ENCODE peak calls at places on chromosomes 16 and 17, in four cellular contexts. One of them, this sample, is unnamed.

GRCh38 chr17:694239-694638 is 20.4 kb downstream of the VPS53 start:
- DNase-seq in nephron progenitor cell: no peak
- DNase-seq in stimulated activated CD8-positive, alpha-beta memory T cell treated with anti-CD3 and anti-CD28 coated beads, Interleukin-12 subunit alpha, Interleukin-12 subunit beta, amount 100 ng/mL, for 4 hours: no peak
- DNase-seq in ELF-1: no peak
- DNase-seq in this sample: no peak

GRCh38 chr17:51336112-51336822 is 75.9 kb downstream of the UTP18 start:
- DNase-seq in stimulated activated CD8-positive, alpha-beta memory T cell treated with anti-CD3 and anti-CD28 coated beads, Interleukin-12 subunit alpha, Interleukin-12 subunit beta, amount 100 ng/mL, for 4 hours: no peak
- DNase-seq in nephron progenitor cell: no peak
- DNase-seq in ELF-1: no peak
- DNase-seq in this sample: no peak

GRCh38 chr17:42629420-42630009 is 20.0 kb downstream of the TUBG1 start:
- DNase-seq in ELF-1: no peak
- DNase-seq in nephron progenitor cell: no peak
- DNase-seq in stimulated activated CD8-positive, alpha-beta memory T cell treated with anti-CD3 and anti-CD28 coated beads, Interleukin-12 subunit alpha, Interleukin-12 subunit beta, amount 100 ng/mL, for 4 hours: no peak
- DNase-seq in this sample: no peak

GRCh38 chr16:7268182-7268581 is 64.5 kb upstream of the RBFOX1 start:
- DNase-seq in nephron progenitor cell: peak; percentile 56
- DNase-seq in stimulated activated CD8-positive, alpha-beta memory T cell treated with anti-CD3 and anti-CD28 coated beads, Interleukin-12 subunit alpha, Interleukin-12 subunit beta, amount 100 ng/mL, for 4 hours: no peak
- DNase-seq in ELF-1: peak; percentile 84
- DNase-seq in this sample: peak; percentile 1

GRCh38 chr16:13940397-13940933 is 20.5 kb downstream of the ERCC4 start:
- DNase-seq in stimulated activated CD8-positive, alpha-beta memory T cell treated with anti-CD3 and anti-CD28 coated beads, Interleukin-12 subunit alpha, Interleukin-12 subunit beta, amount 100 ng/mL, for 4 hours: no peak
- DNase-seq in nephron progenitor cell: no peak
- DNase-seq in ELF-1: no peak
- DNase-seq in this sample: no peak

GRCh38 chr17:43671075-43671692 is 9.5 kb upstream of the MEOX1 start:
- DNase-seq in stimulated activated CD8-positive, alpha-beta memory T cell treated with anti-CD3 and anti-CD28 coated beads, Interleukin-12 subunit alpha, Interleukin-12 subunit beta, amount 100 ng/mL, for 4 hours: no peak
- DNase-seq in nephron progenitor cell: no peak
- DNase-seq in ELF-1: no peak
- DNase-seq in this sample: no peak

GRCh38 chr16:54374136-54374535 is 87.5 kb upstream of the IRX3 start:
- DNase-seq in ELF-1: no peak
- DNase-seq in stimulated activated CD8-positive, alpha-beta memory T cell treated with anti-CD3 and anti-CD28 coated beads, Interleukin-12 subunit alpha, Interleukin-12 subunit beta, amount 100 ng/mL, for 4 hours: no peak
- DNase-seq in nephron progenitor cell: no peak
- DNase-seq in this sample: no peak

GRCh38 chr16:26453215-26453614 is 613.5 kb upstream of the C16orf82 start:
- DNase-seq in nephron progenitor cell: no peak
- DNase-seq in stimulated activated CD8-positive, alpha-beta memory T cell treated with anti-CD3 and anti-CD28 coated beads, Interleukin-12 subunit alpha, Interleukin-12 subunit beta, amount 100 ng/mL, for 4 hours: no peak
- DNase-seq in ELF-1: no peak
- DNase-seq in this sample: no peak

GRCh38 chr17:63700528-63701441 is 860 bp upstream of the LIMD2 start:
- DNase-seq in stimulated activated CD8-positive, alpha-beta memory T cell treated with anti-CD3 and anti-CD28 coated beads, Interleukin-12 subunit alpha, Interleukin-12 subunit beta, amount 100 ng/mL, for 4 hours: peak; percentile 51
- DNase-seq in nephron progenitor cell: peak; percentile 52
- DNase-seq in ELF-1: peak; percentile 64
- DNase-seq in this sample: no peak

GRCh38 chr16:27154573-27155521 is 48.5 kb upstream of the KDM8 start:
- DNase-seq in nephron progenitor cell: peak; percentile 80
- DNase-seq in ELF-1: peak; percentile 88
- DNase-seq in stimulated activated CD8-positive, alpha-beta memory T cell treated with anti-CD3 and anti-CD28 coated beads, Interleukin-12 subunit alpha, Interleukin-12 subunit beta, amount 100 ng/mL, for 4 hours: peak; percentile 42
- DNase-seq in this sample: no peak

GRCh38 chr16:73231379-73231778 is 183.5 kb upstream of the ZFHX3 start:
- DNase-seq in nephron progenitor cell: no peak
- DNase-seq in ELF-1: no peak
- DNase-seq in stimulated activated CD8-positive, alpha-beta memory T cell treated with anti-CD3 and anti-CD28 coated beads, Interleukin-12 subunit alpha, Interleukin-12 subunit beta, amount 100 ng/mL, for 4 hours: no peak
- DNase-seq in this sample: no peak

GRCh38 chr17:76683011-76683755 is 27.6 kb downstream of the MXRA7 start:
- DNase-seq in stimulated activated CD8-positive, alpha-beta memory T cell treated with anti-CD3 and anti-CD28 coated beads, Interleukin-12 subunit alpha, Interleukin-12 subunit beta, amount 100 ng/mL, for 4 hours: no peak
- DNase-seq in ELF-1: no peak
- DNase-seq in nephron progenitor cell: no peak
- DNase-seq in this sample: no peak

GRCh38 chr16:87924937-87925670 is 11.2 kb downstream of the CA5A start:
- DNase-seq in ELF-1: peak; percentile 64
- DNase-seq in stimulated activated CD8-positive, alpha-beta memory T cell treated with anti-CD3 and anti-CD28 coated beads, Interleukin-12 subunit alpha, Interleukin-12 subunit beta, amount 100 ng/mL, for 4 hours: no peak
- DNase-seq in nephron progenitor cell: no peak
- DNase-seq in this sample: no peak

GRCh38 chr16:57279780-57280638 is 4.5 kb downstream of the PLLP start:
- DNase-seq in stimulated activated CD8-positive, alpha-beta memory T cell treated with anti-CD3 and anti-CD28 coated beads, Interleukin-12 subunit alpha, Interleukin-12 subunit beta, amount 100 ng/mL, for 4 hours: no peak
- DNase-seq in ELF-1: no peak
- DNase-seq in nephron progenitor cell: no peak
- DNase-seq in this sample: no peak

GRCh38 chr17:62671553-62671952 is 44.1 kb downstream of the MRC2 start:
- DNase-seq in stimulated activated CD8-positive, alpha-beta memory T cell treated with anti-CD3 and anti-CD28 coated beads, Interleukin-12 subunit alpha, Interleukin-12 subunit beta, amount 100 ng/mL, for 4 hours: no peak
- DNase-seq in nephron progenitor cell: no peak
- DNase-seq in ELF-1: no peak
- DNase-seq in this sample: no peak

GRCh38 chr17:40130352-40131042 is 8.7 kb downstream of the MSL1 start:
- DNase-seq in stimulated activated CD8-positive, alpha-beta memory T cell treated with anti-CD3 and anti-CD28 coated beads, Interleukin-12 subunit alpha, Interleukin-12 subunit beta, amount 100 ng/mL, for 4 hours: no peak
- DNase-seq in nephron progenitor cell: no peak
- DNase-seq in ELF-1: no peak
- DNase-seq in this sample: no peak

GRCh38 chr17:83186751-83187421 is 107.5 kb downstream of the METRNL start:
- DNase-seq in ELF-1: no peak
- DNase-seq in nephron progenitor cell: no peak
- DNase-seq in stimulated activated CD8-positive, alpha-beta memory T cell treated with anti-CD3 and anti-CD28 coated beads, Interleukin-12 subunit alpha, Interleukin-12 subunit beta, amount 100 ng/mL, for 4 hours: no peak
- DNase-seq in this sample: no peak

GRCh38 chr17:75635610-75636202 is 2.5 kb downstream of the SMIM5 start:
- DNase-seq in stimulated activated CD8-positive, alpha-beta memory T cell treated with anti-CD3 and anti-CD28 coated beads, Interleukin-12 subunit alpha, Interleukin-12 subunit beta, amount 100 ng/mL, for 4 hours: no peak
- DNase-seq in nephron progenitor cell: no peak
- DNase-seq in ELF-1: no peak
- DNase-seq in this sample: peak; percentile 79

GRCh38 chr16:11896776-11897175 is 19.0 kb downstream of the GSPT1 start:
- DNase-seq in nephron progenitor cell: no peak
- DNase-seq in stimulated activated CD8-positive, alpha-beta memory T cell treated with anti-CD3 and anti-CD28 coated beads, Interleukin-12 subunit alpha, Interleukin-12 subunit beta, amount 100 ng/mL, for 4 hours: no peak
- DNase-seq in ELF-1: no peak
- DNase-seq in this sample: no peak

GRCh38 chr17:63786961-63787711 is 13.2 kb downstream of the DDX42 start:
- DNase-seq in stimulated activated CD8-positive, alpha-beta memory T cell treated with anti-CD3 and anti-CD28 coated beads, Interleukin-12 subunit alpha, Interleukin-12 subunit beta, amount 100 ng/mL, for 4 hours: no peak
- DNase-seq in nephron progenitor cell: no peak
- DNase-seq in ELF-1: no peak
- DNase-seq in this sample: no peak

GRCh38 chr16:17346774-17347569 is 123.8 kb downstream of the XYLT1 start:
- DNase-seq in ELF-1: no peak
- DNase-seq in stimulated activated CD8-positive, alpha-beta memory T cell treated with anti-CD3 and anti-CD28 coated beads, Interleukin-12 subunit alpha, Interleukin-12 subunit beta, amount 100 ng/mL, for 4 hours: no peak
- DNase-seq in nephron progenitor cell: no peak
- DNase-seq in this sample: no peak

GRCh38 chr16:56771558-56772279 is 41.8 kb downstream of the NUP93 start:
- DNase-seq in stimulated activated CD8-positive, alpha-beta memory T cell treated with anti-CD3 and anti-CD28 coated beads, Interleukin-12 subunit alpha, Interleukin-12 subunit beta, amount 100 ng/mL, for 4 hours: no peak
- DNase-seq in ELF-1: no peak
- DNase-seq in nephron progenitor cell: no peak
- DNase-seq in this sample: no peak

GRCh38 chr16:23836404-23837291 is 865 bp downstream of the PRKCB start:
- DNase-seq in ELF-1: peak; percentile 7
- DNase-seq in nephron progenitor cell: peak; percentile 33
- DNase-seq in stimulated activated CD8-positive, alpha-beta memory T cell treated with anti-CD3 and anti-CD28 coated beads, Interleukin-12 subunit alpha, Interleukin-12 subunit beta, amount 100 ng/mL, for 4 hours: peak; percentile 39
- DNase-seq in this sample: no peak

GRCh38 chr16:83627996-83628395 is 179.8 kb upstream of the HSBP1 start:
- DNase-seq in nephron progenitor cell: no peak
- DNase-seq in stimulated activated CD8-positive, alpha-beta memory T cell treated with anti-CD3 and anti-CD28 coated beads, Interleukin-12 subunit alpha, Interleukin-12 subunit beta, amount 100 ng/mL, for 4 hours: no peak
- DNase-seq in ELF-1: no peak
- DNase-seq in this sample: no peak

GRCh38 chr17:61482467-61482866 is 30.2 kb downstream of the TBX4 start:
- DNase-seq in ELF-1: no peak
- DNase-seq in nephron progenitor cell: no peak
- DNase-seq in stimulated activated CD8-positive, alpha-beta memory T cell treated with anti-CD3 and anti-CD28 coated beads, Interleukin-12 subunit alpha, Interleukin-12 subunit beta, amount 100 ng/mL, for 4 hours: no peak
- DNase-seq in this sample: no peak

GRCh38 chr17:1043601-1044251 is 46.8 kb downstream of the TIMM22 start:
- DNase-seq in ELF-1: peak; percentile 65
- DNase-seq in stimulated activated CD8-positive, alpha-beta memory T cell treated with anti-CD3 and anti-CD28 coated beads, Interleukin-12 subunit alpha, Interleukin-12 subunit beta, amount 100 ng/mL, for 4 hours: no peak
- DNase-seq in nephron progenitor cell: peak; percentile 61
- DNase-seq in this sample: peak; percentile 39

This sample was measured in C1 segment of cervical spinal cord.